ENCODE peak calls at places on chromosomes 6 and 20, in eight cellular contexts. B is spleen; J is IMR-90; P is RWPE2; E is CD8-positive, alpha-beta T cell; N is aorta; K is thoracic aorta; X is naive thymus-derived CD4-positive, alpha-beta T cell. Q is an unnamed sample.

GRCh38 chr6:42374027-42374669 is 77.6 kb downstream of the TRERF1 start:
- DNase-seq in B (no peak), J (no peak), P (no peak), E (no peak), N (no peak), K (no peak), X (no peak), Q (no peak)

GRCh38 chr6:167420177-167420576 is 95.3 kb downstream of the TTLL2 start:
- DNase-seq in B (no peak), J (no peak), P (no peak), E (no peak), N (no peak), K (no peak), X (no peak), Q (no peak)

GRCh38 chr20:40960101-40960500 is 68.5 kb upstream of the TOP1 start:
- DNase-seq in B (no peak), J (no peak), P (peak; percentile 52), E (no peak), N (no peak), K (no peak), X (no peak), Q (no peak)

GRCh38 chr6:55003726-55004415 is 157.3 kb downstream of the FAM83B start:
- DNase-seq in B (no peak), J (no peak), P (no peak), E (no peak), N (no peak), K (no peak), X (no peak), Q (no peak)

GRCh38 chr20:43731469-43731868 is 4.7 kb upstream of the GTSF1L start:
- DNase-seq in B (no peak), J (peak; percentile 84), P (no peak), E (no peak), N (no peak), K (no peak), X (no peak), Q (no peak)

GRCh38 chr6:155079985-155080452 is 84.9 kb downstream of the TIAM2 start:
- DNase-seq in B (no peak), J (no peak), P (no peak), E (no peak), N (no peak), K (no peak), X (no peak), Q (no peak)

GRCh38 chr20:60050193-60050960 is 92.2 kb downstream of the CDH26 start:
- DNase-seq in B (no peak), J (no peak), P (peak; percentile 86), E (no peak), N (peak; percentile 28), K (no peak), X (no peak), Q (no peak)

GRCh38 chr6:169792306-169793015 is 41.0 kb downstream of the ERMARD start:
- DNase-seq in B (no peak), J (no peak), P (no peak), E (no peak), N (peak; percentile 60), K (no peak), X (no peak), Q (no peak)

GRCh38 chr6:124867126-124867525 is 95.1 kb upstream of the RNF217 start:
- DNase-seq in B (no peak), J (no peak), P (no peak), E (no peak), N (no peak), K (no peak), X (no peak), Q (no peak)

GRCh38 chr6:1593958-1594314 is 15.8 kb upstream of the FOXC1 start:
- DNase-seq in B (peak; percentile 65), J (no peak), P (no peak), E (no peak), N (no peak), K (no peak), X (no peak), Q (no peak)

DNA sequence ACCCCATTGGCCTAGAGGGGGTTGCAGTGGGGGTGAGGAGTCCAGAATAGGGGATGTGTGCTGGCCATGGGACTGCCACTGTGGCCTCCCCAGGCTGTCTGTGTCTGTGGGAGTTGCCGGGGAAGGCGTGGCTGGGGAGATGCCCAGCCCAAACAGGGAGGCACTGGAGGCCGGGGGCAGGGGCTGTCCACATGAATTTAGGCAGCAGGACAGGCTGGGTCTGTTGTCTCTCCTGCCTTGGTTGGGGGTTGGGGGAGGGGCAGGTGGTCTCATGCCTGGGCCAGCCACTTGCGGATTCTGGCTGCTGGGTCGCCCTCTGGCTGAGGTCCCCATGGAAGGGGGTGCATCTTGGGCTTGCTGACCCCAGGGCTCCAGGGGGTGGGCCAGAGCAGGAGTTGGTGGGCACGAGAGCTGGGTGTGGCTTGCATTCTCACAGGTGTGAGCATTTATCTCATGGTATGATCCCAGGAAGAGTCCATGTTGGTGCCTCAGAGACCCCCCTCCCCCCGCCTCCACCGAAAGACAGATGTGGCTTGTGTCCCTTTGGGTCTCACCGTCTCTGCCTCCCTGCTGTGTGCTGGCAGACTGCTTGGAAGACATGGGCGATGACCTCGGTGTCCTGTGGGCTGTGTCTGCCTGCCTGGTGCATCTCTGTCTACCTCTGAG is 4.0 kb downstream of the SOX18 start:
- DNase-seq in B (no peak), J (no peak), P (no peak), E (no peak), N (no peak), K (no peak), X (no peak), Q (no peak)
- H3K27ac ChIP-seq in B (no peak overlapping the region), J (no peak overlapping the region), P (no peak overlapping the region), E (no peak overlapping the region), N (no peak overlapping the region), K (no peak overlapping the region), X (no peak overlapping the region), Q (no peak overlapping the region)

GRCh38 chr6:15429146-15430110 is 183.6 kb downstream of the JARID2 start:
- DNase-seq in B (no peak), J (peak; percentile 70), P (no peak), E (no peak), N (no peak), K (no peak), X (no peak), Q (no peak)
- H3K4me1 ChIP-seq in B (peaks cover 38% of the 10 kb centered on the region), J (peaks cover 28% of the 10 kb centered on the region), P (peaks cover 26% of the 10 kb centered on the region), E (peaks cover 46% of the 10 kb centered on the region), N (peaks cover 19% of the 10 kb centered on the region), K (peaks cover 52% of the 10 kb centered on the region), X (peaks cover 46% of the 10 kb centered on the region), Q (peaks cover 41% of the 10 kb centered on the region)

GRCh38 chr20:35285806-35286076 is 1.2 kb upstream of the EIF6 start:
- DNase-seq in B (no peak), J (peak; percentile 31), P (no peak), E (no peak), N (no peak), K (no peak), X (no peak), Q (no peak)
- H3K4me3 ChIP-seq in B (no peak overlapping the region), J (no peak overlapping the region), P (no peak overlapping the region), E (no peak overlapping the region), N (no peak overlapping the region), K (no peak overlapping the region), X (no peak overlapping the region), Q (no peak overlapping the region)

GRCh38 chr6:35216412-35216732 is 2.6 kb downstream of the SCUBE3 start:
- DNase-seq in B (no peak), J (no peak), P (no peak), E (no peak), N (no peak), K (no peak), X (no peak), Q (no peak)

GRCh38 chr6:35215665-35216411 is 2.1 kb downstream of the SCUBE3 start:
- DNase-seq in B (no peak), J (peak; percentile 27), P (no peak), E (no peak), N (peak; percentile 60), K (no peak), X (no peak), Q (no peak)

GRCh38 chr6:35213824-35214756 is at the start of gene SCUBE3:
- DNase-seq in B (no peak), J (peak; percentile 42), P (no peak), E (no peak), N (peak; percentile 84), K (no peak), X (no peak), Q (peak; percentile 10)

GRCh38 chr6:35214869-35215664 is 1.3 kb downstream of the SCUBE3 start:
- DNase-seq in B (no peak), J (peak; percentile 49), P (no peak), E (no peak), N (peak; percentile 67), K (no peak), X (no peak), Q (no peak)

DNA sequence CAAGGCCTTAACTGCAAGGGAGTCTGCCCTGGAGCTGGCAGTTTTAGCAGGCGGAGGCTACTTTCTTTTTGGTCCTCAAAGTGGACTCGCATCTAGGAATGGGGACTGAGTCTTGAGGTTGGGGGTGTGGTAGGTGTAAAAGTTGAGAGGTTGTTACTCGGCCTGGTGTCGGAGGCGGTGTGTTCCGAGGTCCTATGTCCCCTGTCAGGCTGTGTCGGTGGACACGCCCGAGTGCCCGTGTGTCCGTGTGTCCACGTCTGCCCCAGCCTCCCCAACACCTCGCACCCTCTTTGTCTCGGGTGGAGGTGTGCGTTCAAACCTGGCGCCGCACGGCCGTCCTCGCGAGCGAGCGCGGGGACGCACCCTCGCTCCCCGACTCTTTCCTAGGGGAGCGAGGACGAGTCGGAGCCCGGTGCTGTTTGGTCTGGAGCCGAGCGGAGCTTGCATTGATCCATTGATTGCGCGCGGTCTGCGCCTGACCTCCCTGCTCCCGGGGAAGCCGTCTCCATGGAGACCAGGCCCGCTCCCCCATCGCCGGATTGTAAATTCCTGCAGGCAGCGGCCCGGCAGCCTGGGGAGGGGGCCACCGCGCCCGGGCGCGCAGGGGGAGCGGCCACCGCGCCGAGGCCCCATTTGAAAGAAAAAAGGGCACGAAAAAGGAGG is 464 bp upstream of the SCUBE3 start:
- DNase-seq in B (no peak), J (no peak), P (no peak), E (no peak), N (peak; percentile 82), K (no peak), X (no peak), Q (no peak)
- H3K27ac ChIP-seq in B (no peak overlapping the region), J (no peak overlapping the region), P (no peak overlapping the region), E (no peak overlapping the region), N (no peak overlapping the region), K (peak overlapping the region; percentile 74), X (no peak overlapping the region), Q (no peak overlapping the region)

DNA sequence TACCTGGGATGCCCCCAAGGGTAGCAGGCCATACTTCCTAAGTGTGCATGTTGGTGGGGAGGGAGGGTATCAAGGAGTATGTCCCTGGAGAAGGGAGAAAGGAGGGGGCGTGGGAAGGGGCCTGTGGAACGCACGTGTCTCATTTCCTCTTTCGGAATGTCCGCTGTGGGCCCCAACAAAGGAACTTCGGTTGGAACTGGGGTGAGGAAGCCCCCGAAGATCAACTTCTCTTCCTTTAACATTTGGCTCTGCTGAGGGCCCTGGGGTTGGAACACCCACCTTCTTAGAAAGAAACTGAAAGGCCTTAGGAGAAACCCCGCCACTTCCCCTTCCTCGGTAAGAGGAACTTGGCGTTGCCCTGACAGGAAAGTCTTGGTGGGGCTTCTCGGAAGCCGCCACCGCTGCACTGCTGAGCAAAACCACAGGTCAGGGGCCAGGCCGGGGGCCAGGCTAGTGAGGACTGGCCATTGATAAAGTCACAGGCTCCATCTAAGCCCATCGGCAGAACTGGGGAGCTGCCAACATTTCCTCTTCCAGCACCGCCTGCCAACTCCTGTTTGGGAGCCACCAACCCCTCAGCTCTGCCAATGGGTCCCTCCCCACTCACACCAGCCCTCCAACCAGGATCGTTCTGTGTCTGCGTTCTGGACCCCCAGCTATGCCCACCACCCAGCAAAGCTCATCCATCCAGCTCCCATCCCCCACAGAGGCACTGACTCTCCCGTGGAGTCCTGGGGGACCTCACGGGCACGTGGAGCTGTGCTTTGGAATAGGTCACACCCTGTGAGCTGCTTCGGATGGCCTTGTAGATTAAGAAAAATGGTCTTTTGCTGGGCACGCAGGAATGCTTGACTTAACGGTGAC is 44.8 kb downstream of the FGD2 start:
- DNase-seq in B (peak; percentile 95), J (no peak), P (no peak), E (no peak), N (peak; percentile 86), K (no peak), X (peak; percentile 47), Q (peak; percentile 70)
- H3K4me1 ChIP-seq in B (peaks cover 33% of the 10 kb centered on the region), J (peaks cover 6% of the 10 kb centered on the region), P (peaks cover 7% of the 10 kb centered on the region), E (peaks cover 69% of the 10 kb centered on the region), N (no peaks in the 10 kb centered on the region), K (peaks cover 12% of the 10 kb centered on the region), X (peaks cover 66% of the 10 kb centered on the region), Q (peaks cover 71% of the 10 kb centered on the region)